ENCODE peak calls at places on chromosomes 16 and 17, in four cellular contexts. D is HCT116, W is IMR-90, A is PC-3. R is an unnamed sample. For H3K36me3, the result is how much of the 10 kb centered on the place peaks cover.

GRCh38 chr16:57645691-57646387 is 17.4 kb downstream of the ADGRG1 start:
- DNase-seq in D (no peak), W (peak), A (peak), R (no peak)

GRCh38 chr16:693364-693763 is 3.2 kb upstream of the WDR24 start:
- DNase-seq in D (no peak), W (no peak), A (no peak), R (no peak)

GRCh38 chr16:2026461-2027023 is at the start of gene NHERF2:
- DNase-seq in D (no peak), W (no peak), A (peak), R (peak)

GRCh38 chr16:12690024-12690423 is 113.7 kb downstream of the CPPED1 start:
- DNase-seq in D (no peak), W (no peak), A (no peak), R (no peak)

GRCh38 chr17:12571606-12572005 is 94.1 kb upstream of the MYOCD start:
- DNase-seq in D (no peak), W (no peak), A (no peak), R (no peak)

GRCh38 chr16:2280981-2281542 is 13.1 kb upstream of the RNPS1 start:
- DNase-seq in D (no peak), W (no peak), A (no peak), R (no peak)

GRCh38 chr17:79907217-79907715 is 68.0 kb upstream of the CBX4 start:
- DNase-seq in D (no peak), W (no peak), A (no peak), R (no peak)

GRCh38 chr17:81656835-81657234 is 493 bp upstream of the PDE6G start:
- DNase-seq in D (no peak), W (no peak), A (no peak), R (no peak)

GRCh38 chr16:58684001-58684353 is 593 bp downstream of the SLC38A7 start:
- DNase-seq in D (no peak), W (peak), A (peak), R (peak)

GRCh38 chr16:77816293-77816692 is 27.9 kb downstream of the VAT1L start:
- DNase-seq in D (no peak), W (peak), A (no peak), R (peak)

GRCh38 chr16:71555230-71555891 is 21.5 kb downstream of the TAT start:
- DNase-seq in D (no peak), W (no peak), A (no peak), R (no peak)

GRCh38 chr16:4260360-4260759 is 12.5 kb downstream of the TFAP4 start:
- DNase-seq in D (no peak), W (no peak), A (no peak), R (peak)

GRCh38 chr17:34275881-34276280 is 5.9 kb downstream of the CCL7 start:
- DNase-seq in D (no peak), W (peak), A (no peak), R (no peak)

GRCh38 chr16:30660424-30661251 is 2.4 kb downstream of the FBRS start:
- DNase-seq in D (no peak), W (peak), A (no peak), R (peak)

GRCh38 chr16:86195863-86196630 is 297.1 kb downstream of the IRF8 start:
- DNase-seq in D (no peak), W (no peak), A (no peak), R (no peak)

GRCh38 chr17:33202011-33202410 is 91.1 kb downstream of the ASIC2 start:
- DNase-seq in D (no peak), W (no peak), A (peak), R (peak)

GRCh38 chr16:19088341-19088916 is 21.0 kb downstream of the COQ7 start:
- DNase-seq in D (no peak), W (no peak), A (no peak), R (no peak)

GRCh38 chr16:54171855-54172537 is 114.6 kb downstream of the IRX3 start:
- DNase-seq in D (no peak), W (peak), A (peak), R (peak)

GRCh38 chr16:14284930-14285541 is 213.9 kb downstream of the MRTFB start:
- DNase-seq in D (peak), W (no peak), A (peak), R (peak)

GRCh38 chr16:66483689-66484452 is 56.8 kb downstream of the BEAN1 start:
- DNase-seq in D (peak), W (peak), A (peak), R (peak)

GRCh38 chr16:50751528-50751927 is 9.6 kb downstream of the CYLD start:
- DNase-seq in D (no peak), W (no peak), A (no peak), R (no peak)
- H3K4me3 ChIP-seq in D (no peak), W (no peak), A (no peak), R (no peak)

GRCh38 chr17:69327060-69327831 is at the start of gene ABCA5:
- DNase-seq in D (peak), W (peak), A (peak), R (peak)
- H3K27ac ChIP-seq in D (peak), W (no peak), A (no peak), R (peak)

DNA sequence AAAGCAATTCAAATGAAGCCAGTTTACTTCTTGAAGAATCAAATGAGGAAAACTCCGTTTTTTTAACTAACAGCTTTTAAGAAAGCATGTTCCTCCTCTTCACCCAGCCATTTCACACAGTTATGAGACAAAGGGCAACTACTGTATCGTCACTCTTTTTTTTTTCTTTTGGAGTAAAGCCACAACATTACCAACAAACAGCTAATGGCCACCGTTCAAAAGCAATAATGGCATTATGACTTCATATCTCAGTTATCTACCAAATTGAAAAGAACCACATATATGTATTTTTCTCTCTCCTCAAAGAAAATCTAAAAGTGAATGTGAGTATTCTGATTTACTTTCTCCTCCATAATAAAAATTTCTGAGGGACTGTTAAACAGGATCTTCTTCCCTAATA is 14.5 kb downstream of the GRB2 start:
- DNase-seq in D (no peak), W (peak), A (no peak), R (peak)
- H3K36me3 ChIP-seq in D (under half), W (under half), A (under half), R (under half)

DNA sequence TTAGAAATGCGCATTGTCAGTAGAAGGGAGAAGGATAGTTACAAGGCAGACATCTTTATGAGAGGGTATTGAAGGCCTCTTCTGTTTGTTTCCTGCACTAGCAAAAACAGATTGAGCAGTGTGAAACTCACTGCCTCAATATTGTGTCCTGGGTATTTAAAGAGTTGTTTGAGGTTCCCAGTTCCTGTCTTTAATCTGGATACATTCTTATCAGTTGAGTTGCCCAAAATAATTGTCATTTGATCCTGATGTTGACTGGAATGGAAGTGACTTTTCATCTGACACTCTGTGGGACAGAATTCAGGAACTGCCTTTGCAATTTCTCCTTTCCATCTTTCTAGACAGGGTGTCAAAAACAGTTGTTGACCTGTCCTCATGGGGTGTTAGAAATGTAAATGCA is 1.7 kb downstream of the ATP6V0A1 start:
- DNase-seq in D (no peak), W (no peak), A (no peak), R (no peak)
- H3K4me3 ChIP-seq in D (peak), W (peak), A (no peak), R (peak)

R was measured in small intestine.